ENCODE peak calls at places on chromosomes 2 and 18, in six cellular contexts. A is H1, M is skeletal muscle cell, P is IMR-90, Y is upper lobe of right lung, Q is HL-60. O is an unnamed sample.

GRCh38 chr18:10530852-10531251 is 5.0 kb downstream of the NAPG start:
- DNase-seq in A (no peak), M (no peak), P (no peak), Y (no peak), Q (no peak), O (peak)

GRCh38 chr2:47569658-47570398 is 166.9 kb downstream of the MSH2 start:
- DNase-seq in A (peak), M (no peak), P (peak), Y (no peak), Q (no peak), O (peak)

GRCh38 chr2:203808041-203808750 is 59.4 kb upstream of the CTLA4 start:
- DNase-seq in A (no peak), M (peak), P (peak), Y (no peak), Q (no peak), O (peak)

GRCh38 chr2:170310876-170311502 is 133.0 kb downstream of the MYO3B start:
- DNase-seq in A (no peak), M (no peak), P (no peak), Y (no peak), Q (no peak), O (peak)

GRCh38 chr18:27823053-27823452 is 353.9 kb downstream of the CDH2 start:
- DNase-seq in A (no peak), M (no peak), P (no peak), Y (no peak), Q (no peak), O (no peak)

GRCh38 chr2:19911799-19912509 is 10.2 kb upstream of the TTC32 start:
- DNase-seq in A (no peak), M (peak), P (peak), Y (no peak), Q (no peak), O (peak)

GRCh38 chr2:69168144-69168813 is 155.3 kb downstream of the ANTXR1 start:
- DNase-seq in A (no peak), M (no peak), P (peak), Y (no peak), Q (no peak), O (peak)

GRCh38 chr18:27713727-27714080 is 463.2 kb downstream of the CDH2 start:
- DNase-seq in A (no peak), M (peak), P (peak), Y (no peak), Q (no peak), O (peak)

GRCh38 chr18:37712776-37713175 is 147.2 kb upstream of the CELF4 start:
- DNase-seq in A (no peak), M (no peak), P (no peak), Y (no peak), Q (no peak), O (peak)

GRCh38 chr18:21686282-21687105 is 18.1 kb downstream of the ABHD3 start:
- DNase-seq in A (no peak), M (no peak), P (peak), Y (no peak), Q (no peak), O (no peak)

GRCh38 chr2:217252181-217252580 is 392.3 kb upstream of the TNP1 start:
- DNase-seq in A (no peak), M (no peak), P (no peak), Y (no peak), Q (no peak), O (no peak)

GRCh38 chr2:141207042-141207398 is 923.8 kb downstream of the LRP1B start:
- DNase-seq in A (no peak), M (no peak), P (no peak), Y (no peak), Q (no peak), O (no peak)

GRCh38 chr18:10099539-10100140 is 185.8 kb downstream of the VAPA start:
- DNase-seq in A (no peak), M (no peak), P (peak), Y (no peak), Q (no peak), O (no peak)

GRCh38 chr18:78788161-78788560 is 191.5 kb upstream of the SALL3 start:
- DNase-seq in A (no peak), M (no peak), P (no peak), Y (peak), Q (no peak), O (no peak)

GRCh38 chr18:68267583-68267982 is 447.3 kb downstream of the TMX3 start:
- DNase-seq in A (no peak), M (peak), P (peak), Y (no peak), Q (no peak), O (peak)

GRCh38 chr18:8272254-8272653 is 337.0 kb upstream of the RAB12 start:
- DNase-seq in A (no peak), M (no peak), P (no peak), Y (no peak), Q (no peak), O (no peak)

GRCh38 chr2:42084231-42084671 is 36.4 kb downstream of the PKDCC start:
- DNase-seq in A (no peak), M (peak), P (peak), Y (no peak), Q (no peak), O (no peak)

GRCh38 chr2:109009920-109010610 is 21.0 kb upstream of the EDAR start:
- DNase-seq in A (no peak), M (peak), P (peak), Y (no peak), Q (no peak), O (peak)

GRCh38 chr18:7877609-7878008 is 310.5 kb downstream of the PTPRM start:
- DNase-seq in A (no peak), M (no peak), P (no peak), Y (no peak), Q (no peak), O (peak)

GRCh38 chr2:100819365-100820345 is at the start of gene NPAS2:
- DNase-seq in A (peak), M (no peak), P (peak), Y (peak), Q (no peak), O (peak)

GRCh38 chr2:25314514-25315315 is 27.0 kb downstream of the DNMT3A start:
- DNase-seq in A (peak), M (no peak), P (peak), Y (peak), Q (peak), O (no peak)

GRCh38 chr2:241764272-241765241 is 12.1 kb upstream of the GAL3ST2 start:
- DNase-seq in A (peak), M (no peak), P (no peak), Y (peak), Q (no peak), O (no peak)

GRCh38 chr2:127739800-127740199 is 38.5 kb downstream of the SFT2D3 start:
- DNase-seq in A (no peak), M (no peak), P (no peak), Y (no peak), Q (no peak), O (no peak)

DNA sequence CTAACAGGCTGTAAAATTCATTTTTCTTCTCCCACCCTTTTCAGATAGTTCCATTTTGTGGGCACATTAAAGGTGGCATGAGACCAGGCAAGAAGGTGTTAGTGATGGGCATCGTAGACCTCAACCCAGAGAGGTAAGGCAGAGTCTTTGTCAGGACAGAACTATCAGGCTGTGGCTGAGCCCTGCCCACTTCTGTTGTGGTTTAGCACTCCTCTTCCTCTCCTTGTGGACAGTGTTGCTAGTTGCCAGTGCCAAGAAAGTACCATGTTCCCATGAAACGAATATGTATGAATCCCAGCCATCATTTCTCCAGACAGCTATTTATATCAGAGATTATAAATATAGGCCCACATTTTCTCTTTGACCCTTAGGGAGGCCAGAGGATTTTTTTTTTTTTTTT is 1.6 kb downstream of the LGALSL start:
- DNase-seq in A (no peak), M (no peak), P (no peak), Y (no peak), Q (no peak), O (peak)
- H3K4me3 ChIP-seq in A (peak), M (no peak), P (no peak), Y (peak), Q (no peak), O (peak)

GRCh38 chr2:152569186-152569585 is 148.1 kb downstream of the PRPF40A start:
- DNase-seq in A (no peak), M (no peak), P (no peak), Y (no peak), Q (no peak), O (no peak)
- H3K4me3 ChIP-seq in A (no peak), M (no peak), P (no peak), Y (no peak), Q (no peak), O (no peak)

DNA sequence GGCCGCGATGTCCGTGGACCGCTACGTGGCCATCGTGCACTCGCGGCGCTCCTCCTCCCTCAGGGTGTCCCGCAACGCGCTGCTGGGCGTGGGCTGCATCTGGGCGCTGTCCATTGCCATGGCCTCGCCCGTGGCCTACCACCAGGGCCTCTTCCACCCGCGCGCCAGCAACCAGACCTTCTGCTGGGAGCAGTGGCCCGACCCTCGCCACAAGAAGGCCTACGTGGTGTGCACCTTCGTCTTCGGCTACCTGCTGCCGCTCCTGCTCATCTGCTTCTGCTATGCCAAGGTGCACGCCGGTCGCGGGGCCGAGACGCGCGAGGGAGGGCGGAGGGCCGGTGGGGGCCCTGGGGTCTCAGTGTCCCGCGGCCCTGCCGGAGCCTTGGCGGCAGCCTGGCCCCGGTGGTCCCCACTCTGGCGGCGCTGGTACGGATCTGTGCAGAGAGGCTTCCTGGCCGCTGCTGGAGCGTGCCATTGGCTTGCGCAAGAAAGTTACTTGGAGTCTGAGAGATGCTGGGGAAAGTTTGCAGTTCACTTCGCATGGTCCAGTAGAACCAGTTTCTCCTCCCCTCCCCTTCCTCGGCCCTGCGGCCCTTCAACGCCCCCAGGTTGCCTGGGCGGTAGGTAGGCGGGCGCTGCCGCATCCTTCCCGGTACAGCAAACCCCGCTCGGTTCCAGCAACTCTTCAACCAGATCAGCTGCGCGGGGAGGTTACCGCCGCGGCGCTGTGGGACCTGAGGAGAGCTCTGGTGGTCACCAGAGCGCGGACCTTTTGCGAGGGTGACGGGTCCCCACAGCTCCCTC is 1.5 kb downstream of the GALR1 start:
- DNase-seq in A (peak), M (no peak), P (no peak), Y (no peak), Q (no peak), O (peak)
- H3K4me3 ChIP-seq in A (peak), M (no peak), P (no peak), Y (no peak), Q (no peak), O (no peak)

GRCh38 chr2:29000481-29000880 is 19.4 kb downstream of the TOGARAM2 start:
- DNase-seq in A (no peak), M (no peak), P (peak), Y (peak), Q (peak), O (peak)

GRCh38 chr2:28997847-28998735 is 17.0 kb downstream of the TOGARAM2 start:
- DNase-seq in A (no peak), M (no peak), P (no peak), Y (no peak), Q (no peak), O (no peak)

GRCh38 chr2:29001791-29002190 is 20.7 kb downstream of the TOGARAM2 start:
- DNase-seq in A (no peak), M (no peak), P (no peak), Y (no peak), Q (no peak), O (no peak)

GRCh38 chr2:28997237-28997846 is 16.2 kb downstream of the TOGARAM2 start:
- DNase-seq in A (no peak), M (no peak), P (peak), Y (peak), Q (no peak), O (no peak)

DNA sequence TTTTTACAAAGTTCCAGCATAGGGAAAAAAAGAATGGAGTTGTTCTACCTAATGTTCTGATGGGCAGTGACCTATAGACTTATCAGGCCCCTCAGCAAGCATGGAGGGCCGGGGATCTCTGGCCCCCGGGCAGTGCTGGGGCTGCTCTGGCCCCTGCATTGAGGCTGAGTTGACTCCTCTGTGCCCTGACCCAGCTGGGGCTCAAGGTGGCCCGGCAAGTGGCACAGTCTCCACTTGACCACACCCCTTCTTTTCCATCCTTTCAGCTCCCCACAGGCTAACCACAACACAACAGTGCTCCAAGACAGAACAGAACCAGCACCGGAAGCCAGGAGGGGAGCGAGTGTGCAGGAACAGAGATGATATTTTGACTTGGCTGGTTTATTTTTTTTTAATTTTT is 19.9 kb downstream of the TOGARAM2 start:
- DNase-seq in A (no peak), M (no peak), P (no peak), Y (no peak), Q (no peak), O (no peak)
- H3K4me3 ChIP-seq in A (no peak), M (no peak), P (no peak), Y (no peak), Q (no peak), O (no peak)

DNA sequence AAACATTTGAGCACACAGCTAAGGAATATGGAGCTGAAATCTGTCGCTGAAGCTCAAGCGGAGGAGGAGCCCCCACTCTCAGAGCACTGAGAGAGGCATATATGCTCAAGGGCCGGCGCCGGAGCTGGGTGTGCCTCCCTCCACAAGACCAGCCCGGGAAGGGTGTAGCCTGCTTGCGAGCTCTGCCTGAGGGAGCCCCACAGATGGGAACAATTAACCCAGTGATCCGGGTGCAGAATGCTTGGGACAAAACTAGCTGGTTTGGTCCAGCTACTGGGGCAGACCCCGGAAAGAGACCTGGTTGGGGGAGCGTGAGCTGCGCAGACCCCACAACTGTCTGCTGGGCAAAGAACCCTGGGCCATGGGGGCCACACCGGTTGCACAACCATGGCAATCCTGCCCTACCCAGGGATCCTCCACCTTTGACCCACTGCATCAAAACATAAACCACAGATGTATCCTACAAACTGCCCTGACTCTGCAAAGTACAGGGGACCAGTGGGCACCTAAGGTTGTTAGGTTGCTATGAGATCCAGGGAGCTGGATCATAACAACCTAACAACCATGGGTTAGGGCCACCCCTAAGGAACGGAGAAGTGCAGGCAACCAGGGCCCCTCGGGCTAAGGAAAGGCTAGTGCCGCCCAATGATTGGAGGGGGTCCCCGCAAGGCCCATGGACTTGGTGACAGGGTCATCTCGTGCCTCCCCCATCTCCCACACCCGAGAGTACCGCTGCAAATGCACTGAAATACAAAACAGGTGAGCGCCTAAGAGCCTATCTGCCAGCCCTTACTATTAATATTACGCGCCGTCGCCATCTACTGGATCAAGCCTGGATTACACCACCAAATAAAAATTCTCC is 53.4 kb upstream of the SCN1A start:
- DNase-seq in A (peak), M (no peak), P (peak), Y (peak), Q (peak), O (peak)
- H3K4me3 ChIP-seq in A (no peak), M (no peak), P (no peak), Y (no peak), Q (no peak), O (no peak)

GRCh38 chr2:159136405-159136804 is 150.1 kb downstream of the WDSUB1 start:
- DNase-seq in A (no peak), M (no peak), P (no peak), Y (no peak), Q (no peak), O (no peak)
- H3K4me3 ChIP-seq in A (no peak), M (no peak), P (peak), Y (no peak), Q (no peak), O (peak)

O was measured in epithelial cell of esophagus.